ENCODE peak calls at places on chromosomes 1 and 21, in seven cellular contexts. N is dorsolateral prefrontal cortex, X is astrocyte of the spinal cord, E is bronchial epithelial cell, A is suprapubic skin, S is fibroblast of lung, Z is GM06990. O is an unnamed sample.

GRCh38 chr1:183515002-183515689 is 42.8 kb downstream of the SMG7 start:
- DNase-seq in Z (no peak), S (peak; percentile 80), E (peak; percentile 97), X (peak; percentile 66), N (no peak), A (no peak), O (peak; percentile 91)

GRCh38 chr21:45548711-45549491 is 6.7 kb upstream of the SLC19A1 start:
- DNase-seq in A (peak; percentile 26), Z (no peak), E (no peak), S (no peak), X (no peak), N (no peak), O (no peak)

GRCh38 chr1:39539252-39539790 is 37.3 kb downstream of the PABPC4 start:
- DNase-seq in X (peak; percentile 73), A (peak; percentile 62), Z (peak; percentile 34), N (peak; percentile 82), E (peak; percentile 53), S (peak; percentile 58), O (peak; percentile 58)

GRCh38 chr1:94876362-94876761 is 50.5 kb downstream of the CNN3 start:
- DNase-seq in S (peak; percentile 81), X (peak; percentile 50), A (no peak), N (no peak), E (peak; percentile 94), Z (no peak), O (no peak)

GRCh38 chr1:55168353-55168752 is 46.8 kb downstream of the USP24 start:
- DNase-seq in X (no peak), A (no peak), N (no peak), S (no peak), Z (no peak), E (no peak), O (no peak)

GRCh38 chr1:100347009-100347966 is 5.0 kb upstream of the CDC14A start:
- DNase-seq in S (peak; percentile 77), Z (no peak), N (no peak), A (no peak), E (no peak), X (peak; percentile 14), O (no peak)

GRCh38 chr1:52348704-52349301 is 17.2 kb downstream of the CC2D1B start:
- DNase-seq in A (no peak), E (no peak), X (peak; percentile 30), Z (no peak), N (peak; percentile 67), S (peak; percentile 28), O (peak; percentile 85)

GRCh38 chr1:2258996-2259395 is 30.9 kb downstream of the SKI start:
- DNase-seq in N (no peak), S (no peak), E (no peak), Z (no peak), X (no peak), A (no peak), O (no peak)

GRCh38 chr1:55813619-55814018 is 598.5 kb upstream of the USP24 start:
- DNase-seq in A (peak; percentile 76), E (no peak), Z (no peak), N (no peak), X (peak; percentile 23), S (peak; percentile 56), O (peak; percentile 77)

GRCh38 chr1:114152211-114153050 is 1.2 kb downstream of the SYT6 start:
- DNase-seq in Z (no peak), E (no peak), A (no peak), N (no peak), S (peak; percentile 37), X (peak; percentile 12), O (peak; percentile 78)

GRCh38 chr1:3319874-3320245 is 134.6 kb upstream of the ARHGEF16 start:
- DNase-seq in X (peak; percentile 67), E (peak; percentile 68), N (no peak), Z (peak; percentile 23), S (peak; percentile 59), A (no peak), O (peak; percentile 74)

GRCh38 chr1:180815188-180815587 is 97.5 kb upstream of the KIAA1614 start:
- DNase-seq in E (no peak), Z (no peak), A (no peak), X (no peak), S (no peak), N (no peak), O (no peak)

GRCh38 chr21:46099476-46099875 is 1.6 kb downstream of the COL6A2 start:
- DNase-seq in X (no peak), A (peak; percentile 74), S (no peak), E (no peak), Z (no peak), N (no peak), O (peak; percentile 67)

DNA sequence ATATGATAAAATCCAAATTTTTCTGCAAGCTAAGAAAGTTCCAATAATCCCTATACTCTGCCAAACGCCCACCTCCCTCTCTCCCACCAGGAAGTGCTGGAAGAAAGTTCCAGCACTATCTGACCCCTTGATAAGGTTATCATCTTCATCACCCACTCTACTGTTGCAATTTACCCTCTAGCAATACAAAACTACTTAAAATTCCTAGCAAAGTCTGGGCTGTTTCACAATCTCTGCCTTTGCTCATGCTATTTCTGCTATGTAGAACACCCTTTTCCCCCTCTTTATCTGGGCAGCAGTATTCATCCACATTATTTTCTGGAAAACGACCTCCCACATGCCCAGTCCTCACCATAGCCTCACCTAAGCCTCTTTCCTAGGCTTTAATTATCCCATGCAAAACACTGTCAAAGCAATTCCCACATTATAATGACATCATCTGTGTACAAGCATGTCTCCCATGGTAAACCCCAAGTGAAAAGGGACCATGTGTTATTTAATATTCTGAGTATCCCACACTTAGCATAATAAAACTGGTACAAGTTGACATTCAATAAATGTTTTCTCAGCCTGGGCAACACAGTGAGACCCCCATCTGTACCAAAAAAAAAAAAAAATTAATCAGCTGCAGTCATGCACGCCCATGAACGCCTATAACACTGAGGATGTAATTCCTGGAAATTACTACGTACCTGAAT is 11.9 kb downstream of the F11R start:
- DNase-seq in Z (no peak), A (no peak), S (peak; percentile 40), X (no peak), E (no peak), N (no peak), O (no peak)
- TF ChIP-seq CTCF in Z (no peak), A (no peak), S (no peak), X (no peak), E (no peak), N (no peak), O (no peak)

GRCh38 chr1:47774986-47775834 is 222.0 kb downstream of the TRABD2B start:
- DNase-seq in A (no peak), E (no peak), S (no peak), N (no peak), Z (no peak), X (no peak), O (no peak)
- H3K4me3 ChIP-seq in A (no peak overlapping the region), E (no peak overlapping the region), S (no peak overlapping the region), N (no peak overlapping the region), Z (no peak overlapping the region), X (no peak overlapping the region), O (no peak overlapping the region)

DNA sequence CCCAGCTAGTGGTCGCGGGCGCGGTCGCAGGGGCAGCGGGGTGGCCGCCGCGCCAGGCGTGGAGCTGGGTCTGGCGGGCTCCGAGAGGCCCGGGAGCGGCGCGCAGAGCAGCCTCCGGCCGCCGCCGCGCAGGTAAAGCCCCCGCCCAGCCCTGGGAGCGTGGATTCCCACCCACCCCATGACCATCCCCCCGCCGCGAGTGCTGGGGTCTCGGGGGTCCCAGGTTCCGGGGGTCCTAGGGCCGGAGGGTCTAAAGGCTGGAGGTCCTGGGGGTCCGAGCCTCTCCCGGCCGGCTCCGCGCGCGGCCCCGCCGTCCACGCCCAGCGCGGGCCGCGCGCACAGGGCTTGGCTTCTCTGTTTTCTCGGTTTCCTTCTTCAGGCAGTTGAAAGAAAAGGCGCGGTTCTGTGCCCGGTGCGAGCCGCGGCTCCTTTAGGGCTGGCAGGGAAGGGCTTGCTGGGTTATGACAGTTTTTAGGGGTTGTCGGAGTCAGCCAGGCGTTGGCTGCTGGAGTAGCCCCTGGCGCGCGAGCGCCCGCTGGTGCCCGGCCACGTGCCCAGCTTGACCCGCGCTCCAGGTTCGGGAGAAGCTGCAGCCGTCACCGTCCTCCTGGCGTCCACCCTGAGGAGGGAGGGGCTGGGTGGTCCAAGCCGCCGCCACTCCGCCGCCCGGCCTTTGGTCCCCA is 355 bp downstream of the LRRC3 start:
- DNase-seq in N (no peak), Z (peak; percentile 50), E (no peak), A (no peak), X (peak; percentile 2), S (peak; percentile 13), O (peak; percentile 32)
- TF ChIP-seq CTCF in N (no peak), Z (peak; percentile 43), E (peak; percentile 17), A (no peak), X (peak; percentile 5), S (peak; percentile 10), O (no peak)

GRCh38 chr1:48285525-48285924 is 63.0 kb downstream of the SLC5A9 start:
- DNase-seq in Z (no peak), X (no peak), N (no peak), S (no peak), E (no peak), A (no peak), O (no peak)
- H3K4me3 ChIP-seq in Z (no peak overlapping the region), X (no peak overlapping the region), N (no peak overlapping the region), S (no peak overlapping the region), E (no peak overlapping the region), A (no peak overlapping the region), O (no peak overlapping the region)

GRCh38 chr1:222769181-222769580 is 32.2 kb downstream of the FAM177B start:
- DNase-seq in Z (no peak), S (no peak), A (no peak), E (no peak), X (no peak), N (no peak), O (no peak)
- TF ChIP-seq CTCF in Z (peak; percentile 18), S (no peak), A (no peak), E (no peak), X (no peak), N (no peak), O (no peak)

DNA sequence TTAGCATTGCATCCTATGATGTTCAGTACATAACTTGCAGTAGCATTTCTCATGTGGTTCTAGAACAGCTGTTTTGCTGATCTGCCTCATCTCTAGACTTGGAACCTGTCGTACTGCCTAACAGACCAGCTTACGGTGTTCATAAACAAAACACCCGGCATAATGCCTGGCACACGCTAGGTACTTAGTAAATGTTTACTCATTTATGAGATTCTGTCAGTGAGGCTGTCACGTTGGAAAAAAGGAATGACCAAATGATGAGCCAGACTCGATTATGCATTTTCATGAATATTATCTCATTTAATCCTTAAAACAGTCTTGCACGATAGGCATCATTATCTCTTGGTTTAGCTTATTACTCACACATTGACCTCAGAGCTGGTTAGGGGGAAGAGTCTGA is 46.4 kb downstream of the CACHD1 start:
- DNase-seq in Z (no peak), X (no peak), N (no peak), S (no peak), E (peak; percentile 64), A (no peak), O (no peak)
- H3K4me3 ChIP-seq in Z (no peak overlapping the region), X (no peak overlapping the region), N (no peak overlapping the region), S (no peak overlapping the region), E (no peak overlapping the region), A (no peak overlapping the region), O (no peak overlapping the region)

DNA sequence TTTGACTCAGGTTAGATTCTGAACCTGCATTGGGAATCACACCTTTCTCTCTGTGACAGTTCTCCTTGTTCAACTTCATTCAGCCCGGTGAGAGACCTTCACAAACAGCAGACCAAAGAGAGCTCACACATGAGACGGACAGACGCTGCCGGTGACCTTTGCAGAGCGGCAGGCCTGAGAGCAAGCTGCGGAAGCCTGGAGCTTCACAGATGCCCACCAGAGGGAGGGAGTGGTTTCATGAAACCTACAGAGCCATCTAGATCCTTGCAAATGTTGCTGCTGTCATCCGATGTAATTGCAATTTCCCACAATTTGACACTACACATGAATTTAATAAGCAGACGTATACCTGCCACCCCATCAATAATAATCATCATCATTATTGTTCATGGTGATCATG is 39.5 kb downstream of the GRIK3 start:
- DNase-seq in E (no peak), S (no peak), N (no peak), Z (no peak), X (no peak), A (no peak), O (no peak)
- TF ChIP-seq CTCF in E (no peak), S (no peak), N (no peak), Z (no peak), X (no peak), A (no peak), O (no peak)

GRCh38 chr1:169890761-169891538 is 2.7 kb downstream of the SCYL3 start:
- DNase-seq in N (no peak), S (no peak), Z (no peak), A (no peak), X (no peak), E (peak; percentile 77), O (no peak)
- H3K4me3 ChIP-seq in N (no peak overlapping the region), S (no peak overlapping the region), Z (peak overlapping the region; percentile 51), A (no peak overlapping the region), X (no peak overlapping the region), E (peak overlapping the region; percentile 4), O (no peak overlapping the region)

O was measured in foreskin fibroblast.